ENCODE peak calls at places on chromosomes 3 and 15, in six cellular contexts. L is uterus, T is GM23248, J is HCT116, S is foreskin fibroblast, M is cardiac fibroblast. Z is an unnamed sample.

GRCh38 chr15:60612400-60613048 is 133.6 kb upstream of the ICE2 start:
- DNase-seq in L (no peak), T (peak; percentile 54), J (no peak), S (peak; percentile 21), M (no peak), Z (no peak)

GRCh38 chr15:39704235-39704634 is 78.4 kb downstream of the FSIP1 start:
- DNase-seq in L (no peak), T (no peak), J (no peak), S (no peak), M (no peak), Z (no peak)

GRCh38 chr15:79049416-79049815 is 41.2 kb downstream of the RASGRF1 start:
- DNase-seq in L (no peak), T (no peak), J (no peak), S (no peak), M (no peak), Z (no peak)

GRCh38 chr3:32483772-32484171 is 18.9 kb downstream of the CMTM6 start:
- DNase-seq in L (no peak), T (no peak), J (no peak), S (no peak), M (no peak), Z (no peak)

GRCh38 chr3:66224220-66224619 is 3.4 kb downstream of the SLC25A26 start:
- DNase-seq in L (no peak), T (no peak), J (no peak), S (no peak), M (no peak), Z (no peak)

GRCh38 chr3:99473321-99473751 is 165.1 kb upstream of the COL8A1 start:
- DNase-seq in L (no peak), T (peak; percentile 81), J (no peak), S (peak; percentile 66), M (no peak), Z (peak; percentile 49)

GRCh38 chr15:58934521-58934920 is 1.0 kb upstream of the SLTM start:
- DNase-seq in L (no peak), T (peak; percentile 24), J (peak; percentile 4), S (peak; percentile 25), M (no peak), Z (no peak)

GRCh38 chr3:137770066-137770805 is 6.1 kb downstream of the SOX14 start:
- DNase-seq in L (no peak), T (no peak), J (no peak), S (no peak), M (no peak), Z (no peak)

GRCh38 chr15:71329041-71329440 is 213.8 kb downstream of the THSD4 start:
- DNase-seq in L (peak; percentile 77), T (no peak), J (no peak), S (peak; percentile 51), M (peak; percentile 57), Z (peak; percentile 29)

GRCh38 chr3:46811615-46812236 is 51.5 kb downstream of the MYL3 start:
- DNase-seq in L (no peak), T (no peak), J (no peak), S (no peak), M (no peak), Z (no peak)

GRCh38 chr3:152307829-152308474 is 39.2 kb downstream of the MBNL1 start:
- DNase-seq in L (no peak), T (no peak), J (no peak), S (no peak), M (no peak), Z (no peak)

GRCh38 chr3:141331370-141332318 is 36.7 kb upstream of the ZBTB38 start:
- DNase-seq in L (peak; percentile 50), T (peak; percentile 98), J (peak; percentile 8), S (peak; percentile 99), M (peak; percentile 94), Z (peak; percentile 98)

GRCh38 chr3:13276438-13277129 is 143.5 kb downstream of the NUP210 start:
- DNase-seq in L (no peak), T (no peak), J (no peak), S (no peak), M (no peak), Z (no peak)

GRCh38 chr15:75043509-75044257 is 20.3 kb downstream of the PPCDC start:
- DNase-seq in L (peak; percentile 95), T (peak; percentile 100), J (no peak), S (peak; percentile 100), M (peak; percentile 100), Z (peak; percentile 100)

GRCh38 chr3:16114381-16114916 is 60.0 kb upstream of the GALNT15 start:
- DNase-seq in L (no peak), T (peak; percentile 35), J (no peak), S (peak; percentile 54), M (no peak), Z (no peak)

GRCh38 chr3:151909720-151910405 is 36.4 kb downstream of the SUCNR1 start:
- DNase-seq in L (no peak), T (peak; percentile 71), J (no peak), S (peak; percentile 44), M (no peak), Z (no peak)

GRCh38 chr3:17640466-17640865 is 102.0 kb downstream of the TBC1D5 start:
- DNase-seq in L (no peak), T (peak; percentile 78), J (no peak), S (peak; percentile 59), M (peak; percentile 29), Z (peak; percentile 39)

GRCh38 chr3:40173291-40173710 is 136.2 kb upstream of the EIF1B start:
- DNase-seq in L (no peak), T (no peak), J (no peak), S (peak; percentile 40), M (no peak), Z (no peak)

GRCh38 chr3:174810256-174810655 is 48.9 kb upstream of the NAALADL2 start:
- DNase-seq in L (no peak), T (no peak), J (no peak), S (no peak), M (no peak), Z (no peak)

DNA sequence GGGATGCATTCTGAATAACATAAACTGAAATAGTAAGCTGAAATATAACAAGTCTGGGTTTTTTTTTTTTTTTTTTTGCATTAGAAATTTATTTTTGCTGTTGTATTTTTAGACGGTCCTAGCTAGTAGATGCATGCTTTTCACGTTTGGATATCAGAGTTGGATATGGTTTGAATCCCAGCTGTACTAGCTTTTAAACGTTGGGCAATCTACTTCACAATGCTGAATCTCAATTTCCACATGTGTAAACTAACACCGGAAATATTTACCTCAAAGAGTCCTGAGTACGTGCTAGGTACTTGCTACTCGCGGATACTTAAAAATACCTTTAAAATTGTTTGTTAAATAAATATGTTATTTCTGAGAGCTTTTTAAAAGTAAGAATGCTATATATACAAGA is 139.8 kb downstream of the BBX start:
- DNase-seq in L (no peak), T (peak; percentile 41), J (no peak), S (peak; percentile 18), M (no peak), Z (peak; percentile 55)
- H3K4me3 ChIP-seq in L (no peak overlapping the region), T (peak overlapping the region; percentile 64), J (no peak overlapping the region), S (no peak overlapping the region), M (peak overlapping the region; percentile 42), Z (peak overlapping the region; percentile 48)

GRCh38 chr3:105865867-105866350 is 2.9 kb downstream of the CBLB start:
- DNase-seq in L (no peak), T (peak; percentile 44), J (no peak), S (peak; percentile 12), M (no peak), Z (no peak)

GRCh38 chr3:105863608-105864007 is 5.2 kb downstream of the CBLB start:
- DNase-seq in L (no peak), T (no peak), J (no peak), S (no peak), M (no peak), Z (no peak)

GRCh38 chr3:105866656-105867653 is 1.9 kb downstream of the CBLB start:
- DNase-seq in L (no peak), T (peak; percentile 72), J (no peak), S (peak; percentile 62), M (peak; percentile 71), Z (peak; percentile 69)

GRCh38 chr3:105867690-105868449 is 942 bp downstream of the CBLB start:
- DNase-seq in L (no peak), T (peak; percentile 32), J (no peak), S (peak; percentile 15), M (peak; percentile 33), Z (peak; percentile 39)

DNA sequence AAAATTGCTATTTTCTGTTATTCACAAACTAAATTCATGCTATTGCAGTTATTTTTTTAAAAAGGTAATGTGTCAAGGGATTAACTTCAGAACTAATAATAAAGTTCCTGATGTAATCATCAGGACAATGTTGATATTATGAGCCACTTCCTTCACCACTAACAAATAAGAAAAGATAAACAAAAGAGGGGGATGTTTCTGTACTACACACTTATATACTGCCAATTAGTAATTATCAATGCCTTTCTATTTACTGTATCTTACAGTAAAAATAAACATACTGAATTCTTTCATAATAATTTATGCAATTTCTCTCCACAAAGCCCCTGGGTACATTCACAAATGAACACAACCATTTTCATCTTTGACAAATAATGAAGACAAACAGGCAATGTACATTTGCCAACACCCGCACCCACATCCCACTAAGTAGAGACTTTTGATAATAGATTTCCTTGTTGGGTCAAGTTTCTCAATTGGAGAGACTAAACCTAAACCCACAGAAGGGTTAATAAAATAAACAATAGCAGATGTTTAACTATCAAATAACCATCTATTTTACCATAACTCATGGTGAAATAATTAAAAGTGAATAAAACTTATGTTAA is 3.7 kb downstream of the CBLB start:
- DNase-seq in L (no peak), T (no peak), J (no peak), S (no peak), M (no peak), Z (no peak)
- H3K4me3 ChIP-seq in L (no peak overlapping the region), T (peak overlapping the region; percentile 90), J (no peak overlapping the region), S (peak overlapping the region; percentile 71), M (peak overlapping the region; percentile 92), Z (peak overlapping the region; percentile 86)

GRCh38 chr15:100972975-100973350 is 53.8 kb downstream of the LRRK1 start:
- DNase-seq in L (no peak), T (no peak), J (no peak), S (no peak), M (no peak), Z (no peak)

GRCh38 chr15:100968043-100968966 is 49.1 kb downstream of the LRRK1 start:
- DNase-seq in L (no peak), T (peak; percentile 67), J (no peak), S (peak; percentile 66), M (peak; percentile 56), Z (peak; percentile 69)

GRCh38 chr15:100975043-100975442 is 55.9 kb downstream of the LRRK1 start:
- DNase-seq in L (no peak), T (no peak), J (no peak), S (no peak), M (no peak), Z (no peak)

GRCh38 chr15:100973351-100974034 is 54.3 kb downstream of the LRRK1 start:
- DNase-seq in L (no peak), T (no peak), J (no peak), S (no peak), M (no peak), Z (no peak)
- H3K4me3 ChIP-seq in L (no peak overlapping the region), T (no peak overlapping the region), J (no peak overlapping the region), S (no peak overlapping the region), M (no peak overlapping the region), Z (peak overlapping the region; percentile 19)

DNA sequence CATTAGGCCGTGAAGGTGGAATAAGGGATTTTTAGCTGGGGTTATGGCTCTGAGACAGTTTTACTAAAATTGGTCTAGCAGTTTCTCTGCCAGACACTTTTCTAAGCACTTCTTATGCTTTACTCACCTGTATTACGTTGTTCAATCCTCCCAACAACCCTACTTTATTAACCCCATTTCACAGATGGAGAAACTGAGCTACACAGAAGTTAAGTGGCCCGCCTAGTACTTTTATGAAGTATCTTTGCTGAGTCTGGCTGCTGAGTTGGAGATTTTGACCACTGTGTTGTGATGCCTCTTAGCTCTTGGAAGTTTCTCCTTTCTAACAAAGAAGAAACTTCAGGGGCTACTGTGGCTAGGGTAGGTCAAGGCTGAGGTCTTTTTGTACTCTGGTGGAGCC is 11.5 kb downstream of the LIMD1 start:
- DNase-seq in L (no peak), T (no peak), J (no peak), S (no peak), M (no peak), Z (no peak)
- H3K4me3 ChIP-seq in L (no peak overlapping the region), T (no peak overlapping the region), J (no peak overlapping the region), S (no peak overlapping the region), M (no peak overlapping the region), Z (no peak overlapping the region)

Z was measured in fibroblast of pulmonary artery.